ENCODE peak calls at places on chromosomes 13 and 19, in six cellular contexts. Q is GM12878, E is SK-N-SH, Z is stomach, T is H1, C is transverse colon. P is an unnamed sample.

GRCh38 chr13:47472516-47472915 is 528.6 kb downstream of the SUCLA2 start:
- DNase-seq in C (no peak), Q (no peak), Z (no peak), T (no peak), E (no peak), P (no peak)

GRCh38 chr13:49240017-49240416 is 7.7 kb upstream of the CDADC1 start:
- DNase-seq in E (no peak), Q (no peak), T (no peak), Z (no peak), C (no peak), P (no peak)

GRCh38 chr19:15115080-15115479 is 7.9 kb downstream of the SYDE1 start:
- DNase-seq in C (peak; percentile 42), E (peak; percentile 21), Z (peak; percentile 43), Q (no peak), T (no peak), P (no peak)

GRCh38 chr13:73440296-73440895 is 381.6 kb downstream of the KLF5 start:
- DNase-seq in T (no peak), Z (no peak), C (no peak), E (no peak), Q (no peak), P (no peak)

GRCh38 chr19:41325947-41326706 is 16.2 kb downstream of the CCDC97 start:
- DNase-seq in E (peak; percentile 81), Q (no peak), T (peak; percentile 53), C (peak; percentile 39), Z (no peak), P (no peak)

GRCh38 chr13:27406178-27406939 is 18.1 kb upstream of the GTF3A start:
- DNase-seq in E (peak; percentile 53), C (no peak), T (no peak), Q (no peak), Z (no peak), P (no peak)

GRCh38 chr13:42405665-42406390 is 133.9 kb downstream of the AKAP11 start:
- DNase-seq in Z (no peak), T (no peak), C (no peak), Q (peak; percentile 97), E (no peak), P (no peak)

GRCh38 chr13:100184095-100184494 is 95.2 kb downstream of the PCCA start:
- DNase-seq in Z (no peak), E (no peak), C (no peak), Q (no peak), T (no peak), P (no peak)

GRCh38 chr13:110001622-110002275 is 215.4 kb upstream of the IRS2 start:
- DNase-seq in Q (no peak), C (no peak), Z (no peak), E (no peak), T (no peak), P (no peak)

GRCh38 chr19:47107953-47108746 is 5.4 kb downstream of the ZC3H4 start:
- DNase-seq in Z (no peak), Q (no peak), E (no peak), C (no peak), T (no peak), P (no peak)

GRCh38 chr13:109309625-109310363 is 476.6 kb downstream of the IRS2 start:
- DNase-seq in Z (peak; percentile 43), C (no peak), Q (no peak), T (no peak), E (no peak), P (no peak)

GRCh38 chr13:65149687-65150086 is 2080.4 kb downstream of the PCDH9 start:
- DNase-seq in Q (no peak), C (no peak), Z (no peak), E (no peak), T (no peak), P (no peak)

GRCh38 chr19:48938256-48938655 is 4.8 kb downstream of the DHDH start:
- DNase-seq in Z (no peak), T (no peak), Q (no peak), C (no peak), E (no peak), P (no peak)

GRCh38 chr19:14021474-14021873 is 6.5 kb upstream of the RLN3 start:
- DNase-seq in T (peak; percentile 58), C (no peak), Q (no peak), Z (no peak), E (no peak), P (no peak)

GRCh38 chr13:89878904-89879303 is 1468.6 kb upstream of the MIR17HG start:
- DNase-seq in Z (no peak), E (no peak), C (no peak), T (no peak), Q (no peak), P (no peak)

GRCh38 chr19:5048091-5048726 is 79.3 kb downstream of the KDM4B start:
- DNase-seq in Z (peak; percentile 87), T (peak; percentile 97), E (peak; percentile 96), Q (no peak), C (peak; percentile 86), P (peak; percentile 94)

GRCh38 chr19:5047251-5047935 is 78.5 kb downstream of the KDM4B start:
- DNase-seq in E (no peak), C (no peak), Z (no peak), Q (no peak), T (no peak), P (peak; percentile 81)

GRCh38 chr19:5045015-5045414 is 76.1 kb downstream of the KDM4B start:
- DNase-seq in T (no peak), C (no peak), Z (no peak), Q (no peak), E (no peak), P (peak; percentile 65)

GRCh38 chr19:5045956-5046338 is 77.0 kb downstream of the KDM4B start:
- DNase-seq in E (no peak), Q (no peak), C (no peak), Z (peak; percentile 67), T (no peak), P (no peak)

DNA sequence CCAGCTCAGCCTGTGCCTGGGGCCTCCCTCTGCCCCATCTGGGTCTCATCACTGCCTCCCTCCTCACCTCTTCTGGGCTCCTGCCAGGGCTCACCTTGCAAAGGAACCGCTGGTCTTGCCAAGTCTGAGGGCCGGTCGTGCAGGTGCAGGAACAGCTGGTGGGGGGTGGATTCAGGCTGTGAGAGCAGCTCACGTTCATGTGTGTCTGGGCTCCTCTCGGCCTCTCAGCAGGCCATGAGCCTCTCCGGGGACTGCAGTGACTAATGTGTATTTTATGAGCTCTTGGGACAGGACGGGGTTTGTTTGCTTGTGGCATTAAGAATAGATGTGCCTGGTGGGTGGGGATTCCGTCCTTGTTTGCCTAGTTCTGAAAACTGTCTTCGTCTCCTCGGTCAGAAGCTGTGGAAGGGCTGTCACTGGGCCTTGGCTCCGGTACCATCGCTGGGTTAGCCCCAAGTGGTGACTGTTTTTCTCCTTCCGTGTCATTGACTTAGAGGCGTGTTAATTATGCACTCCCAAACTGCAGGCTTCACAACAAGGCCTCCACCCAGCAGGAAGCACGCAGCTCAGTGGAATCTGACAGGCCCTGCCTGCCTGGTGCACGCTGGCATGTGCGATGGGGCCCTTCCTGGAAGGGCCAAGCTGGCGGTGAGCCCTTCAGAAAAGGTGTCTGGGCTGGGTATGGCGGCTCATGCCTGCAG is 77.6 kb downstream of the KDM4B start:
- DNase-seq in E (no peak), Q (no peak), C (peak; percentile 74), Z (peak; percentile 83), T (no peak), P (peak; percentile 79)
- TF ChIP-seq POLR2AphosphoS5 in E (no peak), Q (no peak), C (no peak), Z (peak; percentile 26), T (no peak), P (no peak)

GRCh38 chr19:10290439-10290875 is 705 bp downstream of the ICAM5 start:
- DNase-seq in C (peak; percentile 15), Q (no peak), E (no peak), T (peak; percentile 81), Z (no peak), P (no peak)

GRCh38 chr19:10292206-10292788 is 2.5 kb downstream of the ICAM5 start:
- DNase-seq in Z (peak; percentile 82), C (peak; percentile 91), Q (no peak), T (peak; percentile 100), E (peak; percentile 92), P (peak; percentile 98)

GRCh38 chr19:10291554-10292205 is 1.9 kb downstream of the ICAM5 start:
- DNase-seq in C (no peak), Q (no peak), E (no peak), T (peak; percentile 55), Z (no peak), P (peak; percentile 91)

GRCh38 chr19:10289836-10290438 is at the start of gene ICAM5:
- DNase-seq in Q (no peak), C (peak; percentile 13), T (no peak), E (no peak), Z (no peak), P (peak; percentile 93)

DNA sequence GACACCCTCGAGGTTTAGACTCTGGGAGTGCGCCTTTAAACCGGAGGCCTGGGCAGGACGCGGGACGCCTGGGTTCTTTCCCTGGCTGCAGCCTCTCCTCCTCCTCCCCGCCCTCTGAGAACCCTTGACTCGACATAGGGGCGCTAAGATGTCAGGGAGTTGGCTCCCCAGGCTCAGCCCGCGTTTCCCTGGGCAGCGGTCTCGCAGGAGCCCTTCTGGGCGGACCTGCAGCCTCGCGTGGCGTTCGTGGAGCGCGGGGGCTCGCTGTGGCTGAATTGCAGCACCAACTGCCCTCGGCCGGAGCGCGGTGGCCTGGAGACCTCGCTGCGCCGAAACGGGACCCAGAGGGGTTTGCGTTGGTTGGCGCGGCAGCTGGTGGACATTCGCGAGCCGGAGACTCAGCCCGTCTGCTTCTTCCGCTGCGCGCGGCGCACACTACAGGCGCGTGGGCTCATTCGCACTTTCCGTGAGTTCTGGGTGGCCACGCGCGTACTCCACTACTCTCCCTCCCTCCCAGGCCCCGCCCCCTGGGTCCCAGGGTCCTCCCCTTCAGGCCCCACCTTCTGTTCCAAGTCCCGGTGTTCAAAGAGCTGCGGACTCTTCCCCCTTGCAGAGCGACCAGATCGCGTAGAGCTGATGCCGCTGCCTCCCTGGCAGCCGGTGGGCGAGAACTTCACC is 1.3 kb downstream of the ICAM5 start:
- DNase-seq in C (peak; percentile 76), Q (no peak), E (peak; percentile 70), T (peak; percentile 78), Z (peak; percentile 48), P (peak; percentile 92)
- TF ChIP-seq EP300 in C (no peak), Q (no peak), E (no peak), T (no peak), Z (no peak), P (no peak)

GRCh38 chr19:6800991-6801396 is 28.5 kb downstream of the VAV1 start:
- DNase-seq in Z (no peak), Q (no peak), C (no peak), T (no peak), E (no peak), P (no peak)
- TF ChIP-seq POLR2AphosphoS5 in Z (no peak), Q (no peak), C (no peak), T (no peak), E (no peak), P (no peak)

DNA sequence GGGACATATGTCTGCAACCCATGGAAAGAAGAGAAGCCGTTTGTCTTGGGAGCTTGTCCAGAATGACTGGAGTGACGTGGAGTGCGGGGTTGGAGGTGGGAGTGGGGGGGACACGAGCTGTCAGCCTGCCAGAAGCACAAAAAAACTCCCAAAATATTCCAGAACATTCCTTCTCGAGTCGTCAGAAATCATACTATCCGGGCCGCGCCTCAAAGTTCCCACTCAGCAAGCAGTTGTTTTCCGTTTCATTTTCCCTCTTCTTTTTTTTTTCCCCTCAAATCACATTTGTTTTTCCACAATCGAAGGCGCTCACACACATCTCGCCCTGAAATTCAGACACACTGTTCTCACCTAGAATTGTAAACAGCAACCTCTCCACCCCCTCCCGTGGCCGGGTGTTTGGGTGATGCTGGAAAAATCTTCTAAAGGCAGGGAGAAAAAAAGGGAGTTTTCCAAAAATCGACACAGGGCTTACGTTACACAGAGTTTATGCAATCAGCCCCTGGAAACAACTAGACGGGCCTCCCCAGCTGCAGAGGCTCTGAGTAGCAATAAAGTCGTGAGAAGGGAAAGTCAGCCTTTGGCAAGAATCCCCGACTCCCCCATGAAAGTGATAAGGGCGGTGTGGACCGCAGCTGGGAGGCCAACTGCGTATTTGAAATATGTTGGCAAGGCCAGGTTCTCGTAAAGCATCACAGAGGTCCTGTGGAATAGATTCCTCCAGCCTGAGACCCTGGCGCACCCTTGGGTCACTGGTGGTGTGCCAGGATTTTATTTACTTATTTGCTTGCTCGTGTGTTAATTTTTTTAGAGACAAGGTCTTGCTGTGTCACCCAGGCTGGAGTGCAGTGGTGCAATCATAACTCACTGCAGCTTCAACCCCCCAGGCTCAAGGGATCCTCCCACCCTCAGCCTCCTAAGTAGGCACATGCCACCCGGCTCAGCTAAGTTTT is 31.2 kb upstream of the KLF2 start:
- DNase-seq in Z (peak; percentile 66), C (peak; percentile 66), Q (no peak), T (no peak), E (no peak), P (peak; percentile 52)
- TF ChIP-seq EP300 in Z (peak; percentile 6), C (no peak), Q (no peak), T (no peak), E (no peak), P (no peak)

P was measured in upper lobe of left lung.